ENCODE peak calls at places on chromosomes 12 and 14, in eight cellular contexts. One of them, this sample, is unnamed. For H3K27me3, the result is how much of the 10 kb centered on the place peaks cover.

GRCh38 chr14:92473261-92473946 is 40.2 kb upstream of the RIN3 start:
- DNase-seq in CD8-positive, alpha-beta memory T cell: no peak
- DNase-seq in upper lobe of right lung: no peak
- DNase-seq in aorta: peak
- DNase-seq in heart left ventricle: peak
- DNase-seq in fibroblast of lung: peak
- DNase-seq in naive thymus-derived CD4-positive, alpha-beta T cell: no peak
- DNase-seq in SJSA1: no peak
- DNase-seq in this sample: no peak

GRCh38 chr14:22200977-22201605 is 387.9 kb downstream of the DAD1 start:
- DNase-seq in CD8-positive, alpha-beta memory T cell: peak
- DNase-seq in aorta: no peak
- DNase-seq in fibroblast of lung: peak
- DNase-seq in heart left ventricle: no peak
- DNase-seq in SJSA1: peak
- DNase-seq in upper lobe of right lung: no peak
- DNase-seq in naive thymus-derived CD4-positive, alpha-beta T cell: peak
- DNase-seq in this sample: peak

GRCh38 chr12:101829639-101830390 is 944 bp downstream of the GNPTAB start:
- DNase-seq in fibroblast of lung: no peak
- DNase-seq in CD8-positive, alpha-beta memory T cell: no peak
- DNase-seq in naive thymus-derived CD4-positive, alpha-beta T cell: no peak
- DNase-seq in SJSA1: no peak
- DNase-seq in aorta: no peak
- DNase-seq in upper lobe of right lung: no peak
- DNase-seq in heart left ventricle: no peak
- DNase-seq in this sample: peak

GRCh38 chr14:81312289-81312876 is 87.7 kb downstream of the STON2 start:
- DNase-seq in fibroblast of lung: no peak
- DNase-seq in heart left ventricle: no peak
- DNase-seq in aorta: no peak
- DNase-seq in upper lobe of right lung: no peak
- DNase-seq in naive thymus-derived CD4-positive, alpha-beta T cell: no peak
- DNase-seq in SJSA1: no peak
- DNase-seq in CD8-positive, alpha-beta memory T cell: no peak
- DNase-seq in this sample: no peak

GRCh38 chr12:45234134-45234865 is 18.4 kb downstream of the ANO6 start:
- DNase-seq in naive thymus-derived CD4-positive, alpha-beta T cell: no peak
- DNase-seq in aorta: no peak
- DNase-seq in fibroblast of lung: peak
- DNase-seq in SJSA1: peak
- DNase-seq in CD8-positive, alpha-beta memory T cell: no peak
- DNase-seq in heart left ventricle: peak
- DNase-seq in upper lobe of right lung: no peak
- DNase-seq in this sample: no peak

GRCh38 chr12:18905134-18905533 is 167.2 kb downstream of the CAPZA3 start:
- DNase-seq in heart left ventricle: no peak
- DNase-seq in naive thymus-derived CD4-positive, alpha-beta T cell: no peak
- DNase-seq in upper lobe of right lung: no peak
- DNase-seq in fibroblast of lung: no peak
- DNase-seq in CD8-positive, alpha-beta memory T cell: no peak
- DNase-seq in SJSA1: no peak
- DNase-seq in aorta: no peak
- DNase-seq in this sample: no peak

GRCh38 chr12:49043856-49044258 is 16.7 kb downstream of the KMT2D start:
- DNase-seq in CD8-positive, alpha-beta memory T cell: peak
- DNase-seq in heart left ventricle: peak
- DNase-seq in naive thymus-derived CD4-positive, alpha-beta T cell: peak
- DNase-seq in upper lobe of right lung: peak
- DNase-seq in aorta: peak
- DNase-seq in fibroblast of lung: peak
- DNase-seq in SJSA1: peak
- DNase-seq in this sample: peak

GRCh38 chr12:109758406-109759075 is 44.9 kb downstream of the FAM222A start:
- DNase-seq in fibroblast of lung: no peak
- DNase-seq in aorta: peak
- DNase-seq in heart left ventricle: no peak
- DNase-seq in naive thymus-derived CD4-positive, alpha-beta T cell: no peak
- DNase-seq in upper lobe of right lung: peak
- DNase-seq in CD8-positive, alpha-beta memory T cell: no peak
- DNase-seq in SJSA1: no peak
- DNase-seq in this sample: no peak

GRCh38 chr12:132218519-132218860 is 74.2 kb downstream of the NOC4L start:
- DNase-seq in aorta: peak
- DNase-seq in upper lobe of right lung: no peak
- DNase-seq in heart left ventricle: no peak
- DNase-seq in fibroblast of lung: no peak
- DNase-seq in SJSA1: no peak
- DNase-seq in CD8-positive, alpha-beta memory T cell: no peak
- DNase-seq in naive thymus-derived CD4-positive, alpha-beta T cell: no peak
- DNase-seq in this sample: no peak

GRCh38 chr14:47539065-47539464 is 136.3 kb downstream of the MDGA2 start:
- DNase-seq in upper lobe of right lung: no peak
- DNase-seq in fibroblast of lung: no peak
- DNase-seq in heart left ventricle: no peak
- DNase-seq in CD8-positive, alpha-beta memory T cell: no peak
- DNase-seq in SJSA1: no peak
- DNase-seq in naive thymus-derived CD4-positive, alpha-beta T cell: no peak
- DNase-seq in aorta: no peak
- DNase-seq in this sample: no peak

DNA sequence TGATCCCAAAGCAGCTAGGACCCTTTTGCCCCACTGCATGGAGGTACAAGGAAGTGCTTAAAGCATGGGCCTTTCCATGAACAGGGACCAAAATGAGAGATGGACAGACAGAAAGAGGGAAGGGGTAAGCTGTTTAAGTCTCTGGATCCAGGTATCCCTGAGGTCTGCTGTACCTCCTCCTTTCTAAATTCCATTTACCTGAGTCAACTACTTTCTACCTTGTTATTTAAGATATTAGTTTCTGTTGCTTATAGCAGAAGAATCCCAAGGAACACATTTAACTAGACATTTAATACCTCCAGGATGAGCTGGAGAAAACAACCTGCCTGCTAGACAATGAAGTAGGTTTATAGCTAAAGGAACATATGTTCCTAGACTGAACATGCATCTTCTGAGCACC is 157.6 kb upstream of the TMCC3 start:
- DNase-seq in SJSA1: no peak
- DNase-seq in naive thymus-derived CD4-positive, alpha-beta T cell: no peak
- DNase-seq in heart left ventricle: no peak
- DNase-seq in CD8-positive, alpha-beta memory T cell: no peak
- DNase-seq in aorta: no peak
- DNase-seq in upper lobe of right lung: no peak
- DNase-seq in fibroblast of lung: no peak
- DNase-seq in this sample: no peak
- H3K27ac ChIP-seq in SJSA1: no peak
- H3K27ac ChIP-seq in naive thymus-derived CD4-positive, alpha-beta T cell: no peak
- H3K27ac ChIP-seq in heart left ventricle: no peak
- H3K27ac ChIP-seq in CD8-positive, alpha-beta memory T cell: no peak
- H3K27ac ChIP-seq in aorta: no peak
- H3K27ac ChIP-seq in upper lobe of right lung: no peak
- H3K27ac ChIP-seq in fibroblast of lung: no peak
- H3K27ac ChIP-seq in this sample: no peak

GRCh38 chr12:107656302-107656701 is 29.3 kb upstream of the PWP1 start:
- DNase-seq in heart left ventricle: no peak
- DNase-seq in upper lobe of right lung: no peak
- DNase-seq in fibroblast of lung: no peak
- DNase-seq in naive thymus-derived CD4-positive, alpha-beta T cell: no peak
- DNase-seq in aorta: no peak
- DNase-seq in SJSA1: no peak
- DNase-seq in CD8-positive, alpha-beta memory T cell: no peak
- DNase-seq in this sample: no peak

GRCh38 chr12:107654866-107655265 is 30.7 kb upstream of the PWP1 start:
- DNase-seq in upper lobe of right lung: no peak
- DNase-seq in aorta: no peak
- DNase-seq in SJSA1: no peak
- DNase-seq in fibroblast of lung: no peak
- DNase-seq in heart left ventricle: no peak
- DNase-seq in CD8-positive, alpha-beta memory T cell: no peak
- DNase-seq in naive thymus-derived CD4-positive, alpha-beta T cell: no peak
- DNase-seq in this sample: no peak

GRCh38 chr12:107653519-107653918 is 32.1 kb upstream of the PWP1 start:
- DNase-seq in aorta: no peak
- DNase-seq in CD8-positive, alpha-beta memory T cell: no peak
- DNase-seq in heart left ventricle: no peak
- DNase-seq in fibroblast of lung: no peak
- DNase-seq in SJSA1: no peak
- DNase-seq in naive thymus-derived CD4-positive, alpha-beta T cell: no peak
- DNase-seq in upper lobe of right lung: no peak
- DNase-seq in this sample: no peak

GRCh38 chr12:107657133-107657532 is 28.5 kb upstream of the PWP1 start:
- DNase-seq in heart left ventricle: no peak
- DNase-seq in SJSA1: no peak
- DNase-seq in fibroblast of lung: no peak
- DNase-seq in naive thymus-derived CD4-positive, alpha-beta T cell: no peak
- DNase-seq in aorta: no peak
- DNase-seq in upper lobe of right lung: no peak
- DNase-seq in CD8-positive, alpha-beta memory T cell: no peak
- DNase-seq in this sample: no peak

DNA sequence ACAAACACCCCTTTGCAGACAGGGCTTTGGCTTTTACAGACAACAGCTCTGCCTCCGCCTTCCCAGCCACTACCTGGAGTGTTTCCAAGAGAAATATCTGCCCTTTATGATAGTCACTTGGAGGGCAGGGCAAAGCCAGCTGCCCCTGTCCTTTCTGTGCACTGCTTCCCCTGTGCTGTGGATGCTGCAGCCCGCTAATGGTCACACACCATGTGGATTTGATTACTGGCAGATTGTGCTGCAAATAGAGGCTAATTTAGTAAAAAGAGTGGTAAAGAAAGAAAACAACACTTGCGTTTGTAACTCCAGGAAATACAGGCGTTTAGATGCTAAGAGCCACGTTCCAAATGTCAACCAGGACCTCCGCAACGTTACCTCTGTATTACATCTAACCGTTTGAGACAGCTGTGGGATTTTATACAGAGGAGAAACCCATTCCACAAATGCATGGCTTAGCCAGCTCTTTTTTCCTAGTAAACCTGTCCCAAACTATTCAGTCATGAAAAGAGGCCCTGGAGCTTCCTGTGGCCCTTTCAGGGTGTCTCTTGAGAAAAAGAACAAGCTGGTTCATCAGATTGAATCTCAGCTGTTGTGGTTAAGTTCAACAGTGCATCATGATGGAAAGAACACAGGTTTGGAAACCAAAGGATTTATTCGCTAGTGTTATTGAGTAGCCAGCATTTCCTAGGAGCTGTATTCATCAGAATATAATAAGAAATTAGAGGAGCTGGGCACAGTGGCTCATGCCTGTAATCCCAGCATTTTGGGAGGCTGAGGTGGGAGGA is 30.1 kb upstream of the PWP1 start:
- DNase-seq in CD8-positive, alpha-beta memory T cell: no peak
- DNase-seq in SJSA1: no peak
- DNase-seq in heart left ventricle: no peak
- DNase-seq in fibroblast of lung: no peak
- DNase-seq in naive thymus-derived CD4-positive, alpha-beta T cell: no peak
- DNase-seq in upper lobe of right lung: no peak
- DNase-seq in aorta: no peak
- DNase-seq in this sample: no peak
- H3K27me3 ChIP-seq in CD8-positive, alpha-beta memory T cell: under half
- H3K27me3 ChIP-seq in SJSA1: under half
- H3K27me3 ChIP-seq in heart left ventricle: under half
- H3K27me3 ChIP-seq in fibroblast of lung: under half
- H3K27me3 ChIP-seq in naive thymus-derived CD4-positive, alpha-beta T cell: under half
- H3K27me3 ChIP-seq in upper lobe of right lung: under half
- H3K27me3 ChIP-seq in aorta: under half
- H3K27me3 ChIP-seq in this sample: under half

GRCh38 chr12:55725556-55725955 is 3.3 kb downstream of the CD63 start:
- DNase-seq in aorta: peak
- DNase-seq in upper lobe of right lung: no peak
- DNase-seq in CD8-positive, alpha-beta memory T cell: no peak
- DNase-seq in SJSA1: no peak
- DNase-seq in fibroblast of lung: no peak
- DNase-seq in heart left ventricle: peak
- DNase-seq in naive thymus-derived CD4-positive, alpha-beta T cell: no peak
- DNase-seq in this sample: no peak

GRCh38 chr12:55722948-55723347 is 2.8 kb downstream of the RDH5 start:
- DNase-seq in fibroblast of lung: no peak
- DNase-seq in heart left ventricle: peak
- DNase-seq in upper lobe of right lung: no peak
- DNase-seq in CD8-positive, alpha-beta memory T cell: no peak
- DNase-seq in aorta: peak
- DNase-seq in SJSA1: no peak
- DNase-seq in naive thymus-derived CD4-positive, alpha-beta T cell: no peak
- DNase-seq in this sample: no peak

GRCh38 chr12:55724226-55724939 is 4.2 kb downstream of the RDH5 start:
- DNase-seq in naive thymus-derived CD4-positive, alpha-beta T cell: peak
- DNase-seq in aorta: peak
- DNase-seq in SJSA1: no peak
- DNase-seq in heart left ventricle: peak
- DNase-seq in upper lobe of right lung: peak
- DNase-seq in fibroblast of lung: peak
- DNase-seq in CD8-positive, alpha-beta memory T cell: peak
- DNase-seq in this sample: peak

GRCh38 chr12:55723516-55724225 is 3.5 kb downstream of the RDH5 start:
- DNase-seq in CD8-positive, alpha-beta memory T cell: no peak
- DNase-seq in naive thymus-derived CD4-positive, alpha-beta T cell: no peak
- DNase-seq in SJSA1: no peak
- DNase-seq in fibroblast of lung: no peak
- DNase-seq in upper lobe of right lung: no peak
- DNase-seq in heart left ventricle: peak
- DNase-seq in aorta: peak
- DNase-seq in this sample: no peak

GRCh38 chr12:55724940-55725309 is 3.9 kb downstream of the CD63 start:
- DNase-seq in SJSA1: no peak
- DNase-seq in heart left ventricle: peak
- DNase-seq in aorta: peak
- DNase-seq in upper lobe of right lung: no peak
- DNase-seq in naive thymus-derived CD4-positive, alpha-beta T cell: no peak
- DNase-seq in fibroblast of lung: no peak
- DNase-seq in CD8-positive, alpha-beta memory T cell: no peak
- DNase-seq in this sample: no peak
- H3K4me3 ChIP-seq in SJSA1: no peak
- H3K4me3 ChIP-seq in heart left ventricle: no peak
- H3K4me3 ChIP-seq in aorta: no peak
- H3K4me3 ChIP-seq in upper lobe of right lung: no peak
- H3K4me3 ChIP-seq in naive thymus-derived CD4-positive, alpha-beta T cell: no peak
- H3K4me3 ChIP-seq in fibroblast of lung: peak
- H3K4me3 ChIP-seq in CD8-positive, alpha-beta memory T cell: no peak
- H3K4me3 ChIP-seq in this sample: no peak

DNA sequence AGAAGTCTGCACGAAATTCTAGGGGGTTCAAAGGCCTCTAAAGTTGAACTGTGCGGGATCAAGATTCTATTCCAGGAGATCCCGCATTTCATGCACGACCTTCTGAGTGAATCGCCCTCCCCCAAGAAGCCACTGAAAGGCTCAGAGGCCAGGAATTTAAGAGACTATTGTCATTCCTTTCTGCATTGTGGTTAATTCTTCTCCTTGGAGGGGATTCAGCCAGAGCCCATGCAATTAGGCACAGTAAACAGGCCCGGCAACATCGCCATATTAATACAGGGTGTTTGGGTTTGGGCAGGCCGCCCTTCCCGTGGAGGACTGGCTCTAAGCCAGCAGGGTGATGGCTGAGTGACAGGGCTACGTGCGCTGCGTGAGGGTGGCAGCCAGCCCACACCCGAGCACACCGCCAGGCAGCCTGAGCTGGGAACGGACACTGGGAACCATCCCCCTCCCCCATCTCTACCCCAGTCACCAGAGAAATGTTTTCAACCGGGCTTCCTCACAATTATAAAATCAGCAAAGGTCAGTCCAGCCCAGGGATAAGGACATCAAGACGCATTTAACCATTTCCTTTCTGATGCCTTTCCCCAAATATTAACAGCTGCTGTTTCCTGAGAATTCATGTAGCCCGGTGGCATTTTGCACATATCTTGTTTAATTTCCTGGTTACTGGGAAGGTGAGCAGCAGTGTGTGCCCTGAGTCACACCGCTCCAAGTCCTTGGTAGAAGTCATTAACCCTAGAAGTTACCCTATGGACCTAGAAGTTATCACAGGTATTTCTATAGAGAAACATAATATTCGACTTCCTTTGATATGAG is 12.5 kb downstream of the EGLN3 start:
- DNase-seq in upper lobe of right lung: no peak
- DNase-seq in aorta: peak
- DNase-seq in heart left ventricle: peak
- DNase-seq in naive thymus-derived CD4-positive, alpha-beta T cell: no peak
- DNase-seq in fibroblast of lung: no peak
- DNase-seq in CD8-positive, alpha-beta memory T cell: no peak
- DNase-seq in SJSA1: peak
- DNase-seq in this sample: no peak
- H3K27ac ChIP-seq in upper lobe of right lung: no peak
- H3K27ac ChIP-seq in aorta: no peak
- H3K27ac ChIP-seq in heart left ventricle: peak
- H3K27ac ChIP-seq in naive thymus-derived CD4-positive, alpha-beta T cell: no peak
- H3K27ac ChIP-seq in fibroblast of lung: no peak
- H3K27ac ChIP-seq in CD8-positive, alpha-beta memory T cell: peak
- H3K27ac ChIP-seq in SJSA1: no peak
- H3K27ac ChIP-seq in this sample: no peak

This sample was measured in CD4-positive, CD25-positive, alpha-beta regulatory T cell.